ENCODE peak calls at places on chromosomes 3 and 15, in five cellular contexts. X is neural crest cell, K is iris pigment epithelial cell, E is cardiac fibroblast, O is HFFc6. F is an unnamed sample.

GRCh38 chr15:66505430-66505811 is 295 bp downstream of the ZWILCH start:
- DNase-seq in X (no peak), K (peak; percentile 72), E (peak; percentile 65), O (peak; percentile 40), F (peak; percentile 63)

GRCh38 chr3:64687381-64687780 is 419 bp downstream of the ADAMTS9 start:
- DNase-seq in X (no peak), K (peak; percentile 4), E (peak; percentile 13), O (no peak), F (no peak)

GRCh38 chr3:111851511-111851954 is 7.5 kb upstream of the PHLDB2 start:
- DNase-seq in X (no peak), K (peak; percentile 83), E (peak; percentile 86), O (peak; percentile 81), F (peak; percentile 43)

GRCh38 chr15:28909958-28910500 is 24.3 kb downstream of the APBA2 start:
- DNase-seq in X (no peak), K (no peak), E (no peak), O (no peak), F (no peak)

GRCh38 chr3:9976736-9977709 is 9.6 kb downstream of the EMC3 start:
- DNase-seq in X (no peak), K (peak; percentile 99), E (peak; percentile 99), O (peak; percentile 97), F (peak; percentile 99)

GRCh38 chr15:67067930-67068542 is 2.6 kb downstream of the SMAD3 start:
- DNase-seq in X (no peak), K (peak; percentile 43), E (peak; percentile 39), O (no peak), F (no peak)

GRCh38 chr3:73226026-73226425 is 164.6 kb downstream of the EBLN2 start:
- DNase-seq in X (no peak), K (no peak), E (no peak), O (no peak), F (no peak)

GRCh38 chr3:133377396-133377795 is 22.5 kb upstream of the BFSP2 start:
- DNase-seq in X (no peak), K (peak; percentile 58), E (peak; percentile 76), O (peak; percentile 49), F (peak; percentile 52)

GRCh38 chr3:45311953-45312795 is 76.2 kb upstream of the LARS2 start:
- DNase-seq in X (no peak), K (no peak), E (no peak), O (no peak), F (peak; percentile 12)

GRCh38 chr15:75673426-75674247 is 25.9 kb downstream of the SNX33 start:
- DNase-seq in X (no peak), K (peak; percentile 77), E (peak; percentile 90), O (peak; percentile 71), F (peak; percentile 88)

GRCh38 chr15:25724899-25725298 is 138.2 kb downstream of the ATP10A start:
- DNase-seq in X (no peak), K (no peak), E (no peak), O (no peak), F (no peak)

GRCh38 chr3:65597225-65597951 is 441.3 kb downstream of the MAGI1 start:
- DNase-seq in X (peak; percentile 83), K (no peak), E (peak; percentile 7), O (no peak), F (no peak)